ENCODE peak calls at places on chromosomes 5 and 9, in ten cellular contexts. K is mucosa of descending colon; I is effector memory CD8-positive, alpha-beta T cell; A is right lobe of liver; T is amniotic epithelial cell; Z is amniotic stem cell; O is nucleus accumbens; Y is body of pancreas; P is stimulated activated CD8-positive, alpha-beta memory T cell treated with anti-CD3 and anti-CD28 coated beads, Interleukin-7, amount 100 ng/mL, for 4 hours; Q is HT1080. W is an unnamed sample.
A peak's percentile ranks its signal among the peaks of the same experiment; 100 is the strongest.

GRCh38 chr9:107422189-107422802 is 67.3 kb downstream of the KLF4 start:
- DNase-seq in K (peak; percentile 83), I (no peak), A (peak; percentile 70), T (peak; percentile 73), Z (peak; percentile 49), O (peak; percentile 5), Y (peak; percentile 67), P (no peak), Q (peak; percentile 58), W (no peak)

GRCh38 chr9:121670447-121670846 is 19.0 kb downstream of the DAB2IP start:
- DNase-seq in K (no peak), I (no peak), A (no peak), T (peak; percentile 70), Z (no peak), O (no peak), Y (peak; percentile 89), P (no peak), Q (peak; percentile 49), W (no peak)

GRCh38 chr9:121771418-121771817 is 120.0 kb downstream of the DAB2IP start:
- DNase-seq in K (peak; percentile 17), I (no peak), A (peak; percentile 12), T (no peak), Z (no peak), O (no peak), Y (no peak), P (no peak), Q (no peak), W (no peak)

GRCh38 chr5:147037517-147038205 is 159.1 kb upstream of the PPP2R2B start:
- DNase-seq in K (no peak), I (no peak), A (no peak), T (peak; percentile 94), Z (no peak), O (no peak), Y (no peak), P (no peak), Q (peak; percentile 79), W (no peak)

GRCh38 chr9:83234541-83234940 is 171.6 kb upstream of the RASEF start:
- DNase-seq in K (no peak), I (no peak), A (no peak), T (no peak), Z (no peak), O (no peak), Y (peak; percentile 17), P (no peak), Q (peak; percentile 30), W (no peak)

GRCh38 chr5:82156876-82157275 is 121.3 kb downstream of the RPS23 start:
- DNase-seq in K (no peak), I (no peak), A (no peak), T (no peak), Z (no peak), O (no peak), Y (no peak), P (no peak), Q (no peak), W (no peak)

GRCh38 chr5:10994088-10994986 is 233.3 kb upstream of the DAP start:
- DNase-seq in K (no peak), I (no peak), A (no peak), T (no peak), Z (no peak), O (no peak), Y (no peak), P (no peak), Q (no peak), W (no peak)

GRCh38 chr9:16329699-16330113 is 540.8 kb downstream of the BNC2 start:
- DNase-seq in K (peak; percentile 45), I (no peak), A (no peak), T (no peak), Z (no peak), O (no peak), Y (peak; percentile 25), P (no peak), Q (no peak), W (no peak)

GRCh38 chr9:125604189-125604588 is 102.8 kb downstream of the MAPKAP1 start:
- DNase-seq in K (no peak), I (no peak), A (no peak), T (no peak), Z (no peak), O (no peak), Y (no peak), P (no peak), Q (no peak), W (no peak)

GRCh38 chr5:62593331-62593730 is 14.7 kb downstream of the LRRC70 start:
- DNase-seq in K (no peak), I (no peak), A (no peak), T (peak; percentile 66), Z (no peak), O (no peak), Y (no peak), P (no peak), Q (peak; percentile 23), W (no peak)

W was measured in amygdala.